ENCODE peak calls at places on chromosomes 16 and 17, in four cellular contexts. F, Q, G and P are unnamed samples.

GRCh38 chr16:25110392-25110947 is 1.1 kb upstream of the LCMT1 start:
- DNase-seq in Q (no peak), G (no peak), F (no peak), P (peak; percentile 9)

GRCh38 chr17:7018331-7018964 is 4.4 kb upstream of the BCL6B start:
- DNase-seq in F (no peak), G (no peak), Q (no peak), P (no peak)

GRCh38 chr16:320206-320605 is 32.3 kb downstream of the AXIN1 start:
- DNase-seq in Q (no peak), G (no peak), F (no peak), P (no peak)

GRCh38 chr16:22353188-22353919 is 21.1 kb downstream of the CDR2 start:
- DNase-seq in G (peak; percentile 82), Q (peak; percentile 41), F (no peak), P (peak; percentile 30)

GRCh38 chr16:13866073-13866472 is 53.9 kb upstream of the ERCC4 start:
- DNase-seq in G (peak; percentile 89), Q (peak; percentile 33), F (peak; percentile 1), P (peak; percentile 46)

GRCh38 chr17:34318474-34318873 is 761 bp upstream of the CCL8 start:
- DNase-seq in F (no peak), Q (no peak), G (peak; percentile 15), P (no peak)

GRCh38 chr16:87850009-87851006 is 19.0 kb downstream of the SLC7A5 start:
- DNase-seq in Q (no peak), G (peak; percentile 51), F (peak; percentile 58), P (no peak)

GRCh38 chr16:4309833-4310266 is 6.0 kb upstream of the GLIS2 start:
- DNase-seq in G (no peak), Q (no peak), F (no peak), P (no peak)

GRCh38 chr17:59753522-59754467 is 46.3 kb downstream of the VMP1 start:
- DNase-seq in F (no peak), Q (peak; percentile 64), G (peak; percentile 96), P (peak; percentile 94)

GRCh38 chr17:82940226-82941020 is 100.6 kb upstream of the ZNF750 start:
- DNase-seq in G (no peak), Q (no peak), F (no peak), P (no peak)

GRCh38 chr17:33273271-33273670 is 19.8 kb downstream of the ASIC2 start:
- DNase-seq in Q (no peak), F (no peak), G (no peak), P (no peak)

GRCh38 chr17:78823282-78824046 is 17.1 kb downstream of the USP36 start:
- DNase-seq in G (no peak), F (no peak), Q (no peak), P (no peak)

GRCh38 chr16:29844575-29845331 is 18.3 kb downstream of the CDIPT start:
- DNase-seq in F (no peak), Q (no peak), G (no peak), P (no peak)

GRCh38 chr17:79955167-79955549 is 80.5 kb downstream of the TBC1D16 start:
- DNase-seq in Q (no peak), G (no peak), F (no peak), P (no peak)

GRCh38 chr17:45814622-45815606 is 29.8 kb upstream of the SPPL2C start:
- DNase-seq in F (no peak), G (no peak), Q (no peak), P (peak; percentile 34)

GRCh38 chr16:8936421-8936820 is 27.3 kb downstream of the USP7 start:
- DNase-seq in G (peak; percentile 52), F (peak; percentile 21), Q (no peak), P (peak; percentile 29)

GRCh38 chr16:14539156-14539555 is 90.9 kb downstream of the PARN start:
- DNase-seq in G (no peak), F (no peak), Q (no peak), P (no peak)

GRCh38 chr16:81748476-81749198 is 30.5 kb upstream of the PLCG2 start:
- DNase-seq in F (no peak), Q (peak; percentile 19), G (no peak), P (no peak)

GRCh38 chr17:74957935-74958549 is 14.5 kb downstream of the HID1 start:
- DNase-seq in G (peak; percentile 57), Q (peak; percentile 57), F (peak; percentile 86), P (no peak)

GRCh38 chr16:2939968-2940367 is 24.1 kb upstream of the KREMEN2 start:
- DNase-seq in Q (no peak), F (no peak), G (no peak), P (no peak)

GRCh38 chr16:51164167-51164566 is 13.1 kb upstream of the SALL1 start:
- DNase-seq in F (no peak), G (no peak), Q (no peak), P (peak; percentile 38)

GRCh38 chr17:31859487-31860008 is 504 bp upstream of the COPRS start:
- DNase-seq in G (no peak), F (no peak), Q (no peak), P (no peak)

GRCh38 chr16:82111944-82112343 is 58.1 kb downstream of the MPHOSPH6 start:
- DNase-seq in F (no peak), Q (no peak), G (no peak), P (no peak)

GRCh38 chr16:49350265-49351103 is 23.1 kb upstream of the C16orf78 start:
- DNase-seq in F (peak; percentile 22), G (peak; percentile 59), Q (peak; percentile 10), P (peak; percentile 38)

GRCh38 chr16:73713817-73714495 is 582.7 kb upstream of the PSMD7 start:
- DNase-seq in F (no peak), Q (no peak), G (peak; percentile 0), P (peak; percentile 84)

GRCh38 chr17:51079049-51079448 is 41.6 kb downstream of the SPAG9 start:
- DNase-seq in F (no peak), G (peak; percentile 64), Q (no peak), P (no peak)

GRCh38 chr17:81237591-81238489 is 1.0 kb downstream of the TEPSIN start:
- DNase-seq in F (no peak), G (no peak), Q (no peak), P (no peak)

GRCh38 chr17:79842656-79843474 is 3.6 kb upstream of the CBX4 start:
- DNase-seq in F (no peak), G (peak; percentile 17), Q (no peak), P (no peak)

GRCh38 chr16:58197314-58198012 is 443 bp downstream of the CSNK2A2 start:
- DNase-seq in Q (no peak), G (no peak), F (no peak), P (no peak)

GRCh38 chr16:65070831-65071230 is 51.0 kb downstream of the CDH11 start:
- DNase-seq in Q (no peak), F (no peak), G (peak; percentile 99), P (peak; percentile 99)

GRCh38 chr17:2700031-2700490 is 11.5 kb downstream of the CLUH start:
- DNase-seq in F (no peak), G (no peak), Q (no peak), P (no peak)

GRCh38 chr17:46851029-46851741 is at the start of gene WNT9B:
- DNase-seq in G (no peak), F (no peak), Q (no peak), P (no peak)

GRCh38 chr16:87809150-87809902 is 43.5 kb upstream of the KLHDC4 start:
- DNase-seq in F (no peak), Q (no peak), G (no peak), P (no peak)

GRCh38 chr16:47045459-47045858 is 72.0 kb upstream of the DNAJA2 start:
- DNase-seq in G (no peak), F (no peak), Q (no peak), P (peak; percentile 7)

GRCh38 chr16:3179651-3180050 is 8.4 kb upstream of the OR1F1 start:
- DNase-seq in Q (no peak), F (no peak), G (no peak), P (no peak)

GRCh38 chr17:5585814-5586558 is 1.7 kb upstream of the NLRP1 start:
- DNase-seq in F (no peak), G (no peak), Q (no peak), P (no peak)

GRCh38 chr16:8088820-8089338 is 501.4 kb downstream of the TMEM114 start:
- DNase-seq in F (no peak), G (no peak), Q (no peak), P (no peak)

GRCh38 chr17:68238488-68238887 is 9.4 kb upstream of the AMZ2 start:
- DNase-seq in G (no peak), Q (no peak), F (no peak), P (no peak)

GRCh38 chr17:64920026-64920418 is 744 bp upstream of the LRRC37A3 start:
- DNase-seq in F (no peak), G (peak; percentile 23), Q (no peak), P (peak; percentile 46)

GRCh38 chr16:49839462-49839825 is 16.5 kb downstream of the ZNF423 start:
- DNase-seq in F (no peak), G (no peak), Q (no peak), P (no peak)